ENCODE peak calls at places on chromosomes 11 and 22, in ten cellular contexts. U, Q, G, Z, F, P, N, D, Y and H are unnamed samples.

GRCh38 chr11:17921620-17922473 is 91.0 kb downstream of the SERGEF start:
- DNase-seq in Q (no peak), U (no peak), P (peak), Z (peak), Y (no peak), G (no peak), F (no peak), N (no peak), D (no peak), H (no peak)

GRCh38 chr11:10488121-10488580 is 33.1 kb downstream of the AMPD3 start:
- DNase-seq in G (no peak), F (no peak), D (peak), Y (no peak), Z (no peak), N (peak), U (no peak), Q (peak), P (no peak), H (no peak)

GRCh38 chr11:2694495-2694894 is 5.3 kb downstream of the KCNQ1OT1 start:
- DNase-seq in Y (no peak), U (no peak), P (no peak), N (no peak), Q (no peak), F (no peak), D (no peak), Z (no peak), G (no peak), H (no peak)

GRCh38 chr11:128208329-128209220 is 378.8 kb downstream of the ETS1 start:
- DNase-seq in Q (no peak), N (no peak), Y (no peak), P (no peak), U (no peak), Z (no peak), D (peak), G (no peak), F (no peak), H (no peak)

GRCh38 chr11:102341844-102342318 is 5.1 kb upstream of the BIRC2 start:
- DNase-seq in P (peak), N (peak), Q (peak), G (peak), Z (peak), F (peak), U (no peak), Y (peak), D (no peak), H (no peak)

GRCh38 chr11:101582242-101583052 is 1.4 kb downstream of the TRPC6 start:
- DNase-seq in G (no peak), N (no peak), D (no peak), F (no peak), Z (no peak), Y (no peak), Q (peak), U (no peak), P (no peak), H (no peak)

GRCh38 chr11:116472661-116473060 is 300.1 kb downstream of the BUD13 start:
- DNase-seq in F (no peak), D (no peak), U (no peak), N (no peak), G (no peak), Z (no peak), P (no peak), Y (no peak), Q (no peak), H (no peak)

GRCh38 chr11:129374081-129374992 is 1.3 kb upstream of the BARX2 start:
- DNase-seq in G (no peak), D (no peak), Q (peak), N (no peak), F (no peak), Y (no peak), P (no peak), U (no peak), Z (no peak), H (no peak)

GRCh38 chr11:18775492-18776292 is 15.9 kb downstream of the PTPN5 start:
- DNase-seq in Y (peak), N (no peak), P (peak), Q (peak), U (no peak), F (no peak), D (peak), G (peak), Z (peak), H (peak)

GRCh38 chr11:45798793-45799441 is 6.0 kb upstream of the SLC35C1 start:
- DNase-seq in P (peak), Y (peak), D (no peak), U (no peak), G (no peak), N (no peak), Q (no peak), F (no peak), Z (no peak), H (no peak)

GRCh38 chr11:45078236-45079074 is 68.0 kb upstream of the PRDM11 start:
- DNase-seq in Y (no peak), Z (no peak), P (no peak), Q (no peak), F (peak), U (no peak), N (no peak), D (no peak), G (no peak), H (no peak)

GRCh38 chr11:69213315-69213714 is 57.6 kb downstream of the SMIM38 start:
- DNase-seq in P (no peak), N (no peak), D (no peak), Q (no peak), G (no peak), Z (no peak), Y (no peak), F (no peak), U (no peak), H (no peak)

GRCh38 chr11:35418282-35418846 is 994 bp downstream of the SLC1A2 start:
- DNase-seq in Z (no peak), Q (peak), D (no peak), N (no peak), P (no peak), G (no peak), Y (no peak), F (peak), U (no peak), H (no peak)

GRCh38 chr11:44305643-44306468 is 4.1 kb downstream of the ALX4 start:
- DNase-seq in P (no peak), G (no peak), D (no peak), N (no peak), Y (no peak), F (no peak), Z (no peak), U (no peak), Q (no peak), H (no peak)

GRCh38 chr11:75240381-75241035 is at the start of gene TPBGL:
- DNase-seq in Y (peak), F (no peak), Z (no peak), Q (peak), N (no peak), P (no peak), U (no peak), G (no peak), D (no peak), H (no peak)

GRCh38 chr11:61111786-61112517 is 9.7 kb downstream of the CD5 start:
- DNase-seq in D (no peak), U (no peak), N (peak), Q (no peak), F (no peak), G (peak), Z (no peak), P (no peak), Y (no peak), H (no peak)

GRCh38 chr22:41352058-41352457 is 29.7 kb upstream of the TEF start:
- DNase-seq in N (no peak), U (no peak), Y (no peak), F (no peak), Q (peak), Z (no peak), P (no peak), G (no peak), D (peak), H (no peak)

GRCh38 chr11:77448269-77448668 is 25.6 kb downstream of the PAK1 start:
- DNase-seq in Y (no peak), N (no peak), Q (no peak), P (no peak), G (no peak), F (no peak), Z (no peak), U (no peak), D (no peak), H (no peak)

GRCh38 chr11:34654491-34655334 is 33.8 kb downstream of the EHF start:
- DNase-seq in Y (no peak), F (peak), Q (peak), G (no peak), N (no peak), U (no peak), Z (no peak), D (no peak), P (peak), H (no peak)

GRCh38 chr22:39908737-39909136 is 7.9 kb downstream of the GRAP2 start:
- DNase-seq in Y (no peak), U (no peak), Q (no peak), F (no peak), N (no peak), D (peak), Z (no peak), P (no peak), G (peak), H (no peak)

GRCh38 chr22:37467556-37467955 is 18.6 kb downstream of the MFNG start:
- DNase-seq in Y (no peak), G (no peak), D (no peak), P (no peak), F (no peak), U (no peak), Z (no peak), N (no peak), Q (no peak), H (no peak)

GRCh38 chr22:30438559-30438958 is 13.0 kb downstream of the MTFP1 start:
- DNase-seq in G (no peak), P (no peak), N (no peak), D (no peak), F (no peak), Q (no peak), Y (no peak), Z (no peak), U (no peak), H (no peak)

GRCh38 chr11:130260080-130260627 is 54.6 kb downstream of the ZBTB44 start:
- DNase-seq in Y (no peak), U (no peak), N (no peak), G (no peak), F (no peak), Q (no peak), Z (no peak), P (no peak), D (no peak), H (no peak)

GRCh38 chr11:44698228-44698923 is 28.4 kb upstream of the TSPAN18 start:
- DNase-seq in P (no peak), Y (no peak), U (no peak), F (no peak), D (no peak), N (no peak), Q (no peak), G (no peak), Z (no peak), H (no peak)

GRCh38 chr11:33540946-33541915 is 159.4 kb downstream of the C11orf91 start:
- DNase-seq in U (no peak), D (no peak), N (no peak), Q (no peak), Y (no peak), Z (no peak), F (no peak), G (no peak), P (no peak), H (no peak)

GRCh38 chr22:37187891-37188761 is at the start of gene C1QTNF6:
- DNase-seq in Z (no peak), G (no peak), D (no peak), F (no peak), N (no peak), Y (no peak), U (no peak), Q (peak), P (no peak), H (no peak)

GRCh38 chr22:41801147-41801819 is 804 bp downstream of the CCDC134 start:
- DNase-seq in Q (no peak), Z (no peak), D (no peak), Y (no peak), G (no peak), F (no peak), U (no peak), P (no peak), N (no peak), H (no peak)

GRCh38 chr11:18313985-18314763 is 7.8 kb downstream of the HPS5 start:
- DNase-seq in Z (no peak), U (no peak), F (no peak), P (no peak), G (no peak), N (no peak), Q (peak), Y (no peak), D (no peak), H (no peak)

GRCh38 chr22:42745118-42745517 is 24.4 kb upstream of the A4GALT start:
- DNase-seq in D (no peak), Y (no peak), Z (no peak), N (no peak), Q (no peak), G (no peak), U (no peak), F (no peak), P (no peak), H (no peak)

GRCh38 chr11:112634551-112634950 is 326.7 kb upstream of the NCAM1 start:
- DNase-seq in Q (peak), P (no peak), D (no peak), G (no peak), Y (no peak), Z (no peak), F (no peak), U (no peak), N (no peak), H (no peak)

GRCh38 chr11:87463486-87464102 is 425.9 kb downstream of the TMEM135 start:
- DNase-seq in N (no peak), D (no peak), F (no peak), U (no peak), G (no peak), Z (no peak), Y (no peak), P (peak), Q (peak), H (no peak)

GRCh38 chr11:119316017-119316728 is 757 bp downstream of the MCAM start:
- DNase-seq in Y (peak), N (no peak), F (peak), P (no peak), D (no peak), G (no peak), U (no peak), Z (no peak), Q (no peak), H (no peak)

GRCh38 chr22:36728505-36728904 is 25.0 kb upstream of the CACNG2 start:
- DNase-seq in Q (no peak), P (no peak), D (no peak), Y (no peak), G (no peak), F (no peak), U (no peak), Z (no peak), N (no peak), H (no peak)

GRCh38 chr11:103055174-103055890 is 36.6 kb downstream of the DCUN1D5 start:
- DNase-seq in N (no peak), G (no peak), Y (no peak), F (no peak), Q (peak), U (no peak), D (no peak), P (peak), Z (no peak), H (no peak)

GRCh38 chr11:21866781-21867180 is 326.1 kb upstream of the ANO5 start:
- DNase-seq in U (no peak), F (no peak), Z (no peak), N (no peak), G (no peak), Y (no peak), D (no peak), Q (no peak), P (no peak), H (no peak)

GRCh38 chr11:99208813-99209212 is 188.1 kb downstream of the CNTN5 start:
- DNase-seq in P (no peak), Q (no peak), Y (no peak), F (no peak), D (no peak), Z (no peak), U (no peak), G (no peak), N (no peak), H (no peak)

GRCh38 chr11:89436071-89436470 is 55.1 kb downstream of the NOX4 start:
- DNase-seq in Q (peak), F (no peak), U (no peak), P (no peak), D (no peak), G (no peak), N (no peak), Z (no peak), Y (no peak), H (no peak)

GRCh38 chr11:71391786-71392185 is 56.4 kb downstream of the DHCR7 start:
- DNase-seq in U (no peak), Z (no peak), G (no peak), P (no peak), Y (no peak), N (no peak), F (no peak), Q (no peak), D (no peak), H (no peak)

GRCh38 chr22:42768385-42769035 is 47.8 kb upstream of the A4GALT start:
- DNase-seq in Q (no peak), P (no peak), Z (no peak), F (no peak), N (no peak), D (no peak), Y (no peak), G (no peak), U (no peak), H (no peak)